ENCODE peak calls at places on chromosomes 4 and X, in eight cellular contexts. Z is memory B cell; D is body of pancreas; T is CD8-positive, alpha-beta T cell; L is GM18507; O is mesothelial cell of epicardium; U is sigmoid colon; Y is NCI-H2107. G is an unnamed sample.

GRCh38 chr4:121428721-121429120 is 47.9 kb upstream of the QRFPR start:
- DNase-seq in Z (no peak), D (no peak), T (no peak), L (no peak), O (no peak), U (no peak), Y (no peak), G (no peak)

GRCh38 chrX:136767104-136767941 is 13.4 kb downstream of the ARHGEF6 start:
- DNase-seq in Z (peak), D (peak), T (peak), L (no peak), O (peak), U (peak), Y (peak), G (no peak)

GRCh38 chrX:27350476-27350875 is 112.7 kb downstream of the PPP4R3C start:
- DNase-seq in Z (no peak), D (no peak), T (no peak), L (no peak), O (no peak), U (no peak), Y (no peak), G (no peak)

GRCh38 chr4:97786306-97786920 is 356.9 kb downstream of the STPG2 start:
- DNase-seq in Z (no peak), D (no peak), T (no peak), L (no peak), O (no peak), U (no peak), Y (no peak), G (no peak)

GRCh38 chrX:40016702-40017101 is 81.1 kb downstream of the BCOR start:
- DNase-seq in Z (no peak), D (no peak), T (no peak), L (no peak), O (no peak), U (no peak), Y (no peak), G (no peak)

GRCh38 chr4:99755223-99755944 is 61.2 kb upstream of the DAPP1 start:
- DNase-seq in Z (no peak), D (no peak), T (no peak), L (no peak), O (no peak), U (no peak), Y (no peak), G (no peak)

GRCh38 chrX:75892749-75893148 is 107.7 kb upstream of the MAGEE2 start:
- DNase-seq in Z (no peak), D (no peak), T (no peak), L (no peak), O (no peak), U (no peak), Y (no peak), G (no peak)

GRCh38 chrX:11899091-11899490 is 141.1 kb downstream of the MSL3 start:
- DNase-seq in Z (no peak), D (no peak), T (no peak), L (no peak), O (no peak), U (no peak), Y (no peak), G (no peak)

GRCh38 chr4:158018090-158018808 is 154.6 kb downstream of the GASK1B start:
- DNase-seq in Z (no peak), D (no peak), T (no peak), L (no peak), O (no peak), U (no peak), Y (no peak), G (no peak)

GRCh38 chr4:140689628-140690027 is 66.6 kb downstream of the TBC1D9 start:
- DNase-seq in Z (no peak), D (no peak), T (no peak), L (no peak), O (no peak), U (no peak), Y (no peak), G (no peak)

GRCh38 chrX:52410439-52411394 is 41.9 kb downstream of the XAGE2 start:
- DNase-seq in Z (no peak), D (no peak), T (no peak), L (no peak), O (no peak), U (no peak), Y (no peak), G (no peak)

GRCh38 chrX:153946910-153947769 is 2.7 kb upstream of the RENBP start:
- DNase-seq in Z (peak), D (peak), T (peak), L (no peak), O (peak), U (peak), Y (peak), G (no peak)